ENCODE peak calls at places on chromosomes 16 and 17, in seven cellular contexts. G, Z, I, A, K, Q and J are unnamed samples. For H3K4me1, the result is how much of the 10 kb centered on the place peaks cover.

GRCh38 chr17:39709998-39710964 is 10.4 kb downstream of the ERBB2 start:
- DNase-seq in Z (no peak), I (no peak), Q (no peak), K (no peak), A (no peak), G (no peak), J (no peak)

GRCh38 chr16:85418978-85419491 is 194.1 kb upstream of the GSE1 start:
- DNase-seq in K (no peak), A (no peak), I (no peak), Q (no peak), G (no peak), Z (no peak), J (no peak)

GRCh38 chr16:12260647-12261262 is 284.2 kb downstream of the SNX29 start:
- DNase-seq in K (peak), Z (peak), Q (peak), G (no peak), A (no peak), I (no peak), J (no peak)

GRCh38 chr16:48405153-48405552 is 19.9 kb upstream of the SIAH1 start:
- DNase-seq in G (no peak), I (no peak), Z (no peak), K (no peak), A (no peak), Q (no peak), J (no peak)

GRCh38 chr16:397736-398332 is 835 bp downstream of the NME4 start:
- DNase-seq in G (no peak), A (peak), Q (peak), I (no peak), K (peak), Z (peak), J (no peak)

GRCh38 chr17:50575581-50576210 is 15.2 kb downstream of the CACNA1G start:
- DNase-seq in G (no peak), Q (no peak), K (no peak), I (no peak), Z (no peak), A (no peak), J (no peak)

GRCh38 chr16:55283776-55284717 is 40.0 kb upstream of the IRX6 start:
- DNase-seq in K (no peak), G (no peak), Z (no peak), Q (no peak), I (no peak), A (no peak), J (no peak)

GRCh38 chr16:30567160-30567990 is 4.1 kb downstream of the ZNF688 start:
- DNase-seq in Q (peak), K (no peak), A (no peak), I (no peak), G (no peak), Z (no peak), J (peak)

GRCh38 chr16:25109643-25110042 is 1.9 kb upstream of the LCMT1 start:
- DNase-seq in G (peak), K (no peak), Q (peak), Z (no peak), I (no peak), A (no peak), J (no peak)

GRCh38 chr17:47945080-47945479 is 3.7 kb downstream of the PNPO start:
- DNase-seq in G (no peak), K (no peak), A (no peak), Z (peak), I (no peak), Q (no peak), J (no peak)

GRCh38 chr16:16183562-16183961 is 39.7 kb downstream of the ABCC6 start:
- DNase-seq in A (no peak), Q (no peak), I (peak), G (no peak), Z (peak), K (no peak), J (no peak)
- H3K4me1 ChIP-seq in A (under half), Q (under half), I (under half), G (under half), Z (under half), K (under half), J (under half)

GRCh38 chr17:21210411-21211076 is 3.4 kb downstream of the TMEM11 start:
- DNase-seq in K (no peak), A (no peak), Q (no peak), Z (no peak), I (no peak), G (no peak), J (no peak)
- H3K4me1 ChIP-seq in K (under half), A (under half), Q (under half), Z (under half), I (under half), G (under half), J (under half)

GRCh38 chr16:87369117-87369775 is 14.3 kb downstream of the FBXO31 start:
- DNase-seq in G (no peak), Z (no peak), Q (no peak), A (no peak), I (no peak), K (no peak), J (no peak)

GRCh38 chr16:87367556-87367955 is 16.0 kb downstream of the FBXO31 start:
- DNase-seq in G (no peak), Q (no peak), A (no peak), I (no peak), Z (no peak), K (no peak), J (no peak)

GRCh38 chr16:87366930-87367329 is 16.6 kb downstream of the FBXO31 start:
- DNase-seq in K (no peak), Z (no peak), I (no peak), A (no peak), Q (no peak), G (no peak), J (no peak)

GRCh38 chr16:87369796-87370719 is 13.5 kb downstream of the FBXO31 start:
- DNase-seq in A (no peak), Z (no peak), Q (no peak), G (no peak), K (no peak), I (no peak), J (no peak)

GRCh38 chr16:87368029-87368765 is 15.4 kb downstream of the FBXO31 start:
- DNase-seq in Q (no peak), A (no peak), Z (peak), I (no peak), G (no peak), K (no peak), J (no peak)
- H3K4me1 ChIP-seq in Q (under half), A (under half), Z (under half), I (under half), G (under half), K (under half), J (under half)

GRCh38 chr17:67518881-67519280 is 141.8 kb downstream of the PITPNC1 start:
- DNase-seq in Z (no peak), Q (peak), A (no peak), I (no peak), G (no peak), K (no peak), J (no peak)
- H3K4me1 ChIP-seq in Z (under half), Q (under half), A (under half), I (under half), G (under half), K (under half), J (under half)

DNA sequence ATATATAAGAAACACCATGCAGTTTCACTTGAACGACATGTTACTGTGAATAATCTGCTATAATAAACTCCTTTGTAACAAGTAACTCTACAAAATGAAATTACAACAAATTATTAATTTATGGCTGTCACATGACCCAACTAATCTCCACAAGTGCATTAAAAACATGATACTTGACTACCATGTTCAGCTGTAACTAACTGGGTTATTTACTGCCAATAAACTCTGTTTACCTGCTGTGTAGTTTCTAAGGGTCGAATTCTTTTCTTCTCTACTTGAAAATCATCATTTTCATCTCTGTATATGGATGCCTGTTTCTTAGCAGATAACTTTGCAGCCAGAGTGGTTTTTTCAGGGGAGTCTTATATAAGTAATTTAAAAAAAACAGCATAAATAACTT is 14.4 kb downstream of the BRIP1 start:
- DNase-seq in Q (no peak), A (no peak), I (no peak), K (no peak), G (no peak), Z (no peak), J (no peak)
- H3K4me1 ChIP-seq in Q (under half), A (under half), I (under half), K (under half), G (under half), Z (under half), J (under half)

GRCh38 chr17:17711708-17712141 is 30.5 kb downstream of the RAI1 start:
- DNase-seq in G (no peak), K (no peak), A (no peak), Z (no peak), I (no peak), Q (peak), J (no peak)
- H3K4me1 ChIP-seq in G (under half), K (under half), A (under half), Z (under half), I (under half), Q (half or more), J (under half)